ENCODE peak calls at places on chromosome 10, in ten cellular contexts. One of them, this sample, is unnamed.

GRCh38 chr10:86060386-86061280 is 306.0 kb downstream of the GRID1 start:
- DNase-seq in COR-L47: no peak
- DNase-seq in neuronal stem cell: no peak
- DNase-seq in chondrocyte: peak
- DNase-seq in AG09309: no peak
- DNase-seq in NCI-H2081: no peak
- DNase-seq in activated CD4-positive, alpha-beta T cell treated with anti-CD3 and anti-CD28 coated beads for 24 hours: no peak
- DNase-seq in stimulated activated CD4-positive, alpha-beta T cell treated with anti-CD3 and anti-CD28 coated beads, Interleukin-15, amount 100 ng/mL, for 48 hours: no peak
- DNase-seq in HuH-7.5: no peak
- DNase-seq in iris pigment epithelial cell: no peak
- DNase-seq in this sample: no peak

GRCh38 chr10:118341678-118342637 is at the start of gene FAM204A:
- DNase-seq in stimulated activated CD4-positive, alpha-beta T cell treated with anti-CD3 and anti-CD28 coated beads, Interleukin-15, amount 100 ng/mL, for 48 hours: peak
- DNase-seq in AG09309: peak
- DNase-seq in neuronal stem cell: peak
- DNase-seq in COR-L47: peak
- DNase-seq in activated CD4-positive, alpha-beta T cell treated with anti-CD3 and anti-CD28 coated beads for 24 hours: peak
- DNase-seq in HuH-7.5: peak
- DNase-seq in chondrocyte: peak
- DNase-seq in NCI-H2081: peak
- DNase-seq in iris pigment epithelial cell: peak
- DNase-seq in this sample: peak

GRCh38 chr10:79386637-79387465 is 39.6 kb downstream of the PPIF start:
- DNase-seq in NCI-H2081: no peak
- DNase-seq in COR-L47: no peak
- DNase-seq in chondrocyte: peak
- DNase-seq in activated CD4-positive, alpha-beta T cell treated with anti-CD3 and anti-CD28 coated beads for 24 hours: no peak
- DNase-seq in AG09309: no peak
- DNase-seq in HuH-7.5: no peak
- DNase-seq in stimulated activated CD4-positive, alpha-beta T cell treated with anti-CD3 and anti-CD28 coated beads, Interleukin-15, amount 100 ng/mL, for 48 hours: no peak
- DNase-seq in iris pigment epithelial cell: no peak
- DNase-seq in neuronal stem cell: no peak
- DNase-seq in this sample: no peak

GRCh38 chr10:91864744-91865143 is 44.5 kb downstream of the FGFBP3 start:
- DNase-seq in chondrocyte: no peak
- DNase-seq in iris pigment epithelial cell: peak
- DNase-seq in NCI-H2081: no peak
- DNase-seq in activated CD4-positive, alpha-beta T cell treated with anti-CD3 and anti-CD28 coated beads for 24 hours: no peak
- DNase-seq in neuronal stem cell: no peak
- DNase-seq in AG09309: no peak
- DNase-seq in stimulated activated CD4-positive, alpha-beta T cell treated with anti-CD3 and anti-CD28 coated beads, Interleukin-15, amount 100 ng/mL, for 48 hours: no peak
- DNase-seq in COR-L47: no peak
- DNase-seq in HuH-7.5: no peak
- DNase-seq in this sample: no peak

GRCh38 chr10:92834331-92834730 is 14.0 kb upstream of the EXOC6 start:
- DNase-seq in chondrocyte: no peak
- DNase-seq in neuronal stem cell: no peak
- DNase-seq in AG09309: no peak
- DNase-seq in HuH-7.5: no peak
- DNase-seq in activated CD4-positive, alpha-beta T cell treated with anti-CD3 and anti-CD28 coated beads for 24 hours: no peak
- DNase-seq in iris pigment epithelial cell: no peak
- DNase-seq in NCI-H2081: no peak
- DNase-seq in stimulated activated CD4-positive, alpha-beta T cell treated with anti-CD3 and anti-CD28 coated beads, Interleukin-15, amount 100 ng/mL, for 48 hours: no peak
- DNase-seq in COR-L47: no peak
- DNase-seq in this sample: no peak

GRCh38 chr10:133274751-133275682 is 1.7 kb downstream of the ADAM8 start:
- DNase-seq in COR-L47: no peak
- DNase-seq in chondrocyte: no peak
- DNase-seq in neuronal stem cell: no peak
- DNase-seq in iris pigment epithelial cell: no peak
- DNase-seq in stimulated activated CD4-positive, alpha-beta T cell treated with anti-CD3 and anti-CD28 coated beads, Interleukin-15, amount 100 ng/mL, for 48 hours: peak
- DNase-seq in AG09309: no peak
- DNase-seq in NCI-H2081: no peak
- DNase-seq in HuH-7.5: no peak
- DNase-seq in activated CD4-positive, alpha-beta T cell treated with anti-CD3 and anti-CD28 coated beads for 24 hours: peak
- DNase-seq in this sample: no peak

GRCh38 chr10:6297522-6297921 is 94.8 kb downstream of the PFKFB3 start:
- DNase-seq in AG09309: no peak
- DNase-seq in COR-L47: no peak
- DNase-seq in stimulated activated CD4-positive, alpha-beta T cell treated with anti-CD3 and anti-CD28 coated beads, Interleukin-15, amount 100 ng/mL, for 48 hours: no peak
- DNase-seq in iris pigment epithelial cell: no peak
- DNase-seq in HuH-7.5: no peak
- DNase-seq in NCI-H2081: no peak
- DNase-seq in neuronal stem cell: no peak
- DNase-seq in chondrocyte: no peak
- DNase-seq in activated CD4-positive, alpha-beta T cell treated with anti-CD3 and anti-CD28 coated beads for 24 hours: no peak
- DNase-seq in this sample: no peak

GRCh38 chr10:74334221-74334620 is 183.2 kb downstream of the ADK start:
- DNase-seq in stimulated activated CD4-positive, alpha-beta T cell treated with anti-CD3 and anti-CD28 coated beads, Interleukin-15, amount 100 ng/mL, for 48 hours: no peak
- DNase-seq in AG09309: no peak
- DNase-seq in chondrocyte: no peak
- DNase-seq in neuronal stem cell: no peak
- DNase-seq in iris pigment epithelial cell: no peak
- DNase-seq in HuH-7.5: no peak
- DNase-seq in COR-L47: no peak
- DNase-seq in activated CD4-positive, alpha-beta T cell treated with anti-CD3 and anti-CD28 coated beads for 24 hours: no peak
- DNase-seq in NCI-H2081: no peak
- DNase-seq in this sample: no peak

GRCh38 chr10:77575271-77576006 is 62.2 kb downstream of the KCNMA1 start:
- DNase-seq in HuH-7.5: no peak
- DNase-seq in stimulated activated CD4-positive, alpha-beta T cell treated with anti-CD3 and anti-CD28 coated beads, Interleukin-15, amount 100 ng/mL, for 48 hours: no peak
- DNase-seq in NCI-H2081: no peak
- DNase-seq in COR-L47: peak
- DNase-seq in iris pigment epithelial cell: no peak
- DNase-seq in activated CD4-positive, alpha-beta T cell treated with anti-CD3 and anti-CD28 coated beads for 24 hours: no peak
- DNase-seq in AG09309: no peak
- DNase-seq in chondrocyte: no peak
- DNase-seq in neuronal stem cell: no peak
- DNase-seq in this sample: no peak

GRCh38 chr10:31603245-31604087 is 284.4 kb downstream of the ZEB1 start:
- DNase-seq in NCI-H2081: peak
- DNase-seq in activated CD4-positive, alpha-beta T cell treated with anti-CD3 and anti-CD28 coated beads for 24 hours: peak
- DNase-seq in COR-L47: peak
- DNase-seq in AG09309: peak
- DNase-seq in HuH-7.5: peak
- DNase-seq in iris pigment epithelial cell: peak
- DNase-seq in stimulated activated CD4-positive, alpha-beta T cell treated with anti-CD3 and anti-CD28 coated beads, Interleukin-15, amount 100 ng/mL, for 48 hours: peak
- DNase-seq in neuronal stem cell: peak
- DNase-seq in chondrocyte: peak
- DNase-seq in this sample: peak

GRCh38 chr10:34377833-34378232 is 437.3 kb downstream of the PARD3 start:
- DNase-seq in COR-L47: no peak
- DNase-seq in stimulated activated CD4-positive, alpha-beta T cell treated with anti-CD3 and anti-CD28 coated beads, Interleukin-15, amount 100 ng/mL, for 48 hours: no peak
- DNase-seq in HuH-7.5: no peak
- DNase-seq in iris pigment epithelial cell: no peak
- DNase-seq in neuronal stem cell: no peak
- DNase-seq in AG09309: no peak
- DNase-seq in chondrocyte: no peak
- DNase-seq in NCI-H2081: no peak
- DNase-seq in activated CD4-positive, alpha-beta T cell treated with anti-CD3 and anti-CD28 coated beads for 24 hours: no peak
- DNase-seq in this sample: no peak

GRCh38 chr10:118569241-118569881 is 26.1 kb downstream of the PRLHR start:
- DNase-seq in iris pigment epithelial cell: peak
- DNase-seq in COR-L47: no peak
- DNase-seq in activated CD4-positive, alpha-beta T cell treated with anti-CD3 and anti-CD28 coated beads for 24 hours: no peak
- DNase-seq in NCI-H2081: no peak
- DNase-seq in neuronal stem cell: no peak
- DNase-seq in chondrocyte: no peak
- DNase-seq in stimulated activated CD4-positive, alpha-beta T cell treated with anti-CD3 and anti-CD28 coated beads, Interleukin-15, amount 100 ng/mL, for 48 hours: no peak
- DNase-seq in AG09309: peak
- DNase-seq in HuH-7.5: no peak
- DNase-seq in this sample: no peak

GRCh38 chr10:45278860-45279498 is 36.4 kb downstream of the OR13A1 start:
- DNase-seq in iris pigment epithelial cell: no peak
- DNase-seq in HuH-7.5: no peak
- DNase-seq in NCI-H2081: no peak
- DNase-seq in neuronal stem cell: no peak
- DNase-seq in AG09309: no peak
- DNase-seq in chondrocyte: no peak
- DNase-seq in activated CD4-positive, alpha-beta T cell treated with anti-CD3 and anti-CD28 coated beads for 24 hours: no peak
- DNase-seq in COR-L47: no peak
- DNase-seq in stimulated activated CD4-positive, alpha-beta T cell treated with anti-CD3 and anti-CD28 coated beads, Interleukin-15, amount 100 ng/mL, for 48 hours: no peak
- DNase-seq in this sample: no peak

This sample was measured in NCI-H1436.